ENCODE peak calls at places on chromosomes 7 and 10, in eight cellular contexts. One of them, this sample, is unnamed.

GRCh38 chr7:143487566-143487965 is 9.9 kb downstream of the TAS2R41 start:
- DNase-seq in Right ventricle myocardium inferior: peak
- DNase-seq in tibial nerve: peak
- DNase-seq in lower lobe of right lung: peak
- DNase-seq in ureter: peak
- DNase-seq in mesendoderm: no peak
- DNase-seq in LoVo: peak
- DNase-seq in GDM1: no peak
- DNase-seq in this sample: no peak

GRCh38 chr7:151729521-151729921 is 147.4 kb downstream of the PRKAG2 start:
- DNase-seq in Right ventricle myocardium inferior: no peak
- DNase-seq in tibial nerve: no peak
- DNase-seq in lower lobe of right lung: no peak
- DNase-seq in ureter: no peak
- DNase-seq in mesendoderm: no peak
- DNase-seq in LoVo: no peak
- DNase-seq in GDM1: no peak
- DNase-seq in this sample: no peak

GRCh38 chr7:43465581-43466554 is 117.0 kb upstream of the STK17A start:
- DNase-seq in Right ventricle myocardium inferior: no peak
- DNase-seq in tibial nerve: no peak
- DNase-seq in lower lobe of right lung: no peak
- DNase-seq in ureter: no peak
- DNase-seq in mesendoderm: no peak
- DNase-seq in LoVo: no peak
- DNase-seq in GDM1: peak
- DNase-seq in this sample: no peak

GRCh38 chr7:43490016-43490415 is 92.9 kb upstream of the STK17A start:
- DNase-seq in Right ventricle myocardium inferior: no peak
- DNase-seq in tibial nerve: no peak
- DNase-seq in lower lobe of right lung: no peak
- DNase-seq in ureter: no peak
- DNase-seq in mesendoderm: no peak
- DNase-seq in LoVo: no peak
- DNase-seq in GDM1: no peak
- DNase-seq in this sample: no peak

GRCh38 chr7:98496618-98497017 is 95.7 kb upstream of the BAIAP2L1 start:
- DNase-seq in Right ventricle myocardium inferior: no peak
- DNase-seq in tibial nerve: no peak
- DNase-seq in lower lobe of right lung: no peak
- DNase-seq in ureter: no peak
- DNase-seq in mesendoderm: no peak
- DNase-seq in LoVo: no peak
- DNase-seq in GDM1: no peak
- DNase-seq in this sample: no peak

GRCh38 chr7:151456276-151456675 is 16.3 kb upstream of the CRYGN start:
- DNase-seq in Right ventricle myocardium inferior: no peak
- DNase-seq in tibial nerve: no peak
- DNase-seq in lower lobe of right lung: no peak
- DNase-seq in ureter: no peak
- DNase-seq in mesendoderm: no peak
- DNase-seq in LoVo: no peak
- DNase-seq in GDM1: no peak
- DNase-seq in this sample: no peak

GRCh38 chr7:132394283-132395003 is 181.8 kb downstream of the PLXNA4 start:
- DNase-seq in Right ventricle myocardium inferior: no peak
- DNase-seq in tibial nerve: no peak
- DNase-seq in lower lobe of right lung: no peak
- DNase-seq in ureter: no peak
- DNase-seq in mesendoderm: peak
- DNase-seq in LoVo: no peak
- DNase-seq in GDM1: peak
- DNase-seq in this sample: no peak

GRCh38 chr10:62815373-62816111 is 624 bp downstream of the EGR2 start:
- DNase-seq in Right ventricle myocardium inferior: peak
- DNase-seq in tibial nerve: no peak
- DNase-seq in lower lobe of right lung: peak
- DNase-seq in ureter: peak
- DNase-seq in mesendoderm: peak
- DNase-seq in LoVo: no peak
- DNase-seq in GDM1: no peak
- DNase-seq in this sample: no peak

GRCh38 chr7:151007469-151007898 is 16.7 kb downstream of the NOS3 start:
- DNase-seq in Right ventricle myocardium inferior: peak
- DNase-seq in tibial nerve: no peak
- DNase-seq in lower lobe of right lung: no peak
- DNase-seq in ureter: no peak
- DNase-seq in mesendoderm: no peak
- DNase-seq in LoVo: no peak
- DNase-seq in GDM1: no peak
- DNase-seq in this sample: no peak

GRCh38 chr7:100965723-100966541 is 3.4 kb upstream of the MUC12 start:
- DNase-seq in Right ventricle myocardium inferior: peak
- DNase-seq in tibial nerve: no peak
- DNase-seq in lower lobe of right lung: peak
- DNase-seq in ureter: peak
- DNase-seq in mesendoderm: peak
- DNase-seq in LoVo: peak
- DNase-seq in GDM1: no peak
- DNase-seq in this sample: no peak

GRCh38 chr7:140287988-140288387 is 110.3 kb downstream of the SLC37A3 start:
- DNase-seq in Right ventricle myocardium inferior: no peak
- DNase-seq in tibial nerve: no peak
- DNase-seq in lower lobe of right lung: no peak
- DNase-seq in ureter: no peak
- DNase-seq in mesendoderm: no peak
- DNase-seq in LoVo: no peak
- DNase-seq in GDM1: no peak
- DNase-seq in this sample: no peak

This sample was measured in HFF-Myc.